ENCODE peak calls at places on chromosomes 12 and 14, in nine cellular contexts. B, W, Y, E, U, A, D, Q and S are unnamed samples.

GRCh38 chr14:64704743-64705405 is 650 bp downstream of the PLEKHG3 start:
- DNase-seq in B (no peak), W (no peak), Y (no peak), E (no peak), U (no peak), A (no peak), D (no peak), Q (peak), S (no peak)

GRCh38 chr12:95547522-95548055 is 3.7 kb downstream of the USP44 start:
- DNase-seq in B (no peak), W (no peak), Y (no peak), E (no peak), U (no peak), A (no peak), D (no peak), Q (no peak), S (no peak)

GRCh38 chr14:50312734-50313054 is 570 bp downstream of the DMAC2L start:
- DNase-seq in B (no peak), W (no peak), Y (no peak), E (peak), U (no peak), A (no peak), D (no peak), Q (no peak), S (no peak)

GRCh38 chr12:47178014-47178413 is 98.3 kb upstream of the AMIGO2 start:
- DNase-seq in B (no peak), W (no peak), Y (no peak), E (no peak), U (no peak), A (no peak), D (no peak), Q (no peak), S (no peak)

GRCh38 chr12:90576707-90577106 is 378.3 kb downstream of the CCER1 start:
- DNase-seq in B (no peak), W (no peak), Y (no peak), E (no peak), U (no peak), A (no peak), D (no peak), Q (no peak), S (no peak)

GRCh38 chr14:45359766-45360165 is 106.8 kb upstream of the MIS18BP1 start:
- DNase-seq in B (peak), W (no peak), Y (no peak), E (peak), U (no peak), A (no peak), D (no peak), Q (no peak), S (no peak)

GRCh38 chr12:7021956-7022355 is 3.7 kb upstream of the LPCAT3 start:
- DNase-seq in B (no peak), W (no peak), Y (no peak), E (no peak), U (no peak), A (no peak), D (peak), Q (no peak), S (no peak)

GRCh38 chr12:7241404-7242005 is 52.0 kb downstream of the PEX5 start:
- DNase-seq in B (peak), W (no peak), Y (no peak), E (peak), U (no peak), A (no peak), D (peak), Q (no peak), S (no peak)

GRCh38 chr12:8953773-8954402 is 4.4 kb upstream of the M6PR start:
- DNase-seq in B (no peak), W (peak), Y (peak), E (no peak), U (no peak), A (no peak), D (no peak), Q (no peak), S (no peak)

GRCh38 chr12:43273467-43273866 is 278.5 kb downstream of the ADAMTS20 start:
- DNase-seq in B (peak), W (no peak), Y (no peak), E (no peak), U (no peak), A (no peak), D (no peak), Q (no peak), S (no peak)

GRCh38 chr14:75132374-75133086 is 5.7 kb upstream of the NEK9 start:
- DNase-seq in B (peak), W (peak), Y (peak), E (peak), U (peak), A (peak), D (peak), Q (no peak), S (peak)

GRCh38 chr12:63802012-63802608 is 22.4 kb downstream of the RXYLT1 start:
- DNase-seq in B (peak), W (no peak), Y (no peak), E (peak), U (no peak), A (peak), D (no peak), Q (no peak), S (no peak)

GRCh38 chr12:5305425-5305824 is 126.5 kb upstream of the NTF3 start:
- DNase-seq in B (no peak), W (no peak), Y (no peak), E (no peak), U (no peak), A (no peak), D (peak), Q (no peak), S (no peak)

GRCh38 chr12:3458041-3458440 is 33.0 kb upstream of the PRMT8 start:
- DNase-seq in B (peak), W (no peak), Y (no peak), E (peak), U (no peak), A (no peak), D (peak), Q (no peak), S (no peak)